ENCODE peak calls at places on chromosome 14, in seven cellular contexts. Q, S, J, M, I, N and P are unnamed samples.

GRCh38 chr14:71473843-71474242 is 458.4 kb upstream of the RGS6 start:
- DNase-seq in S (no peak), M (no peak), Q (no peak), I (no peak), J (peak), N (no peak), P (no peak)

GRCh38 chr14:49550284-49551184 is 35.6 kb downstream of the RPS29 start:
- DNase-seq in S (peak), Q (no peak), I (no peak), J (peak), M (no peak), N (no peak), P (no peak)

GRCh38 chr14:51121096-51121495 is 26.2 kb upstream of the TRIM9 start:
- DNase-seq in I (no peak), N (no peak), J (no peak), S (peak), Q (no peak), M (no peak), P (no peak)

GRCh38 chr14:70317969-70318634 is 41.4 kb downstream of the COX16 start:
- DNase-seq in I (no peak), S (peak), J (peak), M (no peak), N (peak), Q (peak), P (no peak)

GRCh38 chr14:51304428-51304827 is 64.4 kb downstream of the TMX1 start:
- DNase-seq in S (peak), N (no peak), Q (peak), I (no peak), M (no peak), J (peak), P (no peak)

GRCh38 chr14:96662116-96662901 is 134.9 kb upstream of the VRK1 start:
- DNase-seq in I (no peak), Q (no peak), N (no peak), M (no peak), J (no peak), S (no peak), P (no peak)

GRCh38 chr14:81849714-81850113 is 316.1 kb upstream of the SEL1L start:
- DNase-seq in J (no peak), Q (no peak), I (no peak), M (no peak), S (no peak), N (no peak), P (no peak)

GRCh38 chr14:52937869-52938268 is 13.0 kb downstream of the FERMT2 start:
- DNase-seq in N (no peak), I (no peak), S (no peak), Q (no peak), J (no peak), M (no peak), P (no peak)

GRCh38 chr14:106812788-106813476 is 1286.5 kb downstream of the TMEM121 start:
- DNase-seq in M (no peak), S (no peak), Q (no peak), I (no peak), N (no peak), J (no peak), P (no peak)

GRCh38 chr14:99757331-99758070 is 35.7 kb upstream of the EML1 start:
- DNase-seq in S (peak), M (no peak), J (peak), I (no peak), Q (peak), N (no peak), P (no peak)

GRCh38 chr14:21711360-21711961 is 37.8 kb upstream of the OR4E1 start:
- DNase-seq in J (peak), N (peak), M (peak), Q (peak), S (peak), I (no peak), P (peak)

GRCh38 chr14:51094901-51095853 is at the start of gene TRIM9:
- DNase-seq in Q (peak), S (peak), J (peak), M (peak), I (peak), N (peak), P (peak)

GRCh38 chr14:87797001-87797400 is 196.0 kb downstream of the GALC start:
- DNase-seq in J (no peak), I (no peak), S (no peak), M (no peak), N (no peak), Q (no peak), P (no peak)

GRCh38 chr14:106174206-106174605 is 647.8 kb downstream of the TMEM121 start:
- DNase-seq in I (no peak), Q (no peak), M (no peak), N (no peak), S (no peak), J (no peak), P (peak)

GRCh38 chr14:68795602-68796417 is 2.9 kb upstream of the ZFP36L1 start:
- DNase-seq in I (no peak), Q (peak), J (peak), N (peak), S (peak), M (peak), P (peak)

GRCh38 chr14:63204407-63205280 is at the start of gene RHOJ:
- DNase-seq in Q (no peak), S (peak), N (no peak), I (no peak), M (no peak), J (peak), P (no peak)

GRCh38 chr14:34496679-34497513 is 34.9 kb upstream of the SPTSSA start:
- DNase-seq in Q (peak), N (no peak), J (peak), M (no peak), S (peak), I (peak), P (no peak)

GRCh38 chr14:62844546-62844945 is 200.7 kb downstream of the KCNH5 start:
- DNase-seq in N (no peak), I (no peak), M (no peak), Q (no peak), S (no peak), J (no peak), P (no peak)

GRCh38 chr14:100615736-100616695 is 28.8 kb upstream of the BEGAIN start:
- DNase-seq in I (no peak), Q (no peak), M (no peak), S (no peak), N (no peak), J (no peak), P (no peak)

DNA sequence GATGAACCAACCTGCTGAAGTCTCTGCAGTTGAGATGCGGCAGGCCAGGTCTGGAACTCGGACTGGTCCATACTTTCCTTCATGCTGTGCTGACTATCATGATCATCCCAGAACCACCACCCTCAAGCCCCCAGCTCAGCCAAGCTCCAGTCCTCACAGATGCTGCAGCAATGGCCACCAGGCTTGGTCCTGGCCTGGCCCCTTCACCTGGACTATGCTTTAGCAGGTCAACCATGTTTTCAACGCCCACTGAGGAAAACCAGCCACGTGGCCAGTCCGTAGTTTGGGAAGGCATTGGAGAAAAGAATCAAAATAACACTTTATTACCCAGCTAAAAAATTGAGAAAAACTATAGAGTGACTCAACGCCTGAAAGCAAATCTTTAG is 1.4 kb downstream of the GPR68 start:
- DNase-seq in N (no peak), S (no peak), J (no peak), Q (no peak), I (no peak), M (no peak), P (no peak)
- H3K4me3 ChIP-seq in N (peak), S (no peak), J (no peak), Q (peak), I (peak), M (peak), P (peak)

GRCh38 chr14:75333523-75334190 is 55.0 kb downstream of the FOS start:
- DNase-seq in Q (no peak), I (no peak), M (no peak), N (peak), J (no peak), S (no peak), P (peak)
- H3K4me3 ChIP-seq in Q (no peak), I (peak), M (peak), N (peak), J (no peak), S (no peak), P (peak)

GRCh38 chr14:104135904-104136471 is 2.4 kb upstream of the KIF26A start:
- DNase-seq in S (no peak), J (no peak), Q (no peak), N (no peak), M (no peak), I (no peak), P (no peak)
- H3K4me3 ChIP-seq in S (no peak), J (no peak), Q (no peak), N (no peak), M (no peak), I (peak), P (no peak)

GRCh38 chr14:105087963-105088811 is 23.0 kb upstream of the GPR132 start:
- DNase-seq in N (no peak), J (peak), Q (peak), S (peak), I (no peak), M (no peak), P (no peak)
- H3K4me3 ChIP-seq in N (peak), J (no peak), Q (peak), S (no peak), I (peak), M (no peak), P (no peak)

GRCh38 chr14:104115691-104116543 is 22.5 kb upstream of the KIF26A start:
- DNase-seq in Q (no peak), M (no peak), S (no peak), I (no peak), N (no peak), J (no peak), P (no peak)
- H3K4me3 ChIP-seq in Q (peak), M (no peak), S (peak), I (peak), N (no peak), J (peak), P (no peak)

GRCh38 chr14:76904740-76905569 is 78.7 kb downstream of the LRRC74A start:
- DNase-seq in M (peak), Q (peak), S (peak), I (no peak), N (peak), J (peak), P (peak)
- H3K4me3 ChIP-seq in M (peak), Q (peak), S (no peak), I (no peak), N (no peak), J (no peak), P (no peak)

GRCh38 chr14:26872510-26872909 is 274.7 kb upstream of the NOVA1 start:
- DNase-seq in N (no peak), I (no peak), S (peak), J (no peak), M (no peak), Q (no peak), P (no peak)
- H3K4me3 ChIP-seq in N (no peak), I (no peak), S (no peak), J (no peak), M (no peak), Q (no peak), P (no peak)

DNA sequence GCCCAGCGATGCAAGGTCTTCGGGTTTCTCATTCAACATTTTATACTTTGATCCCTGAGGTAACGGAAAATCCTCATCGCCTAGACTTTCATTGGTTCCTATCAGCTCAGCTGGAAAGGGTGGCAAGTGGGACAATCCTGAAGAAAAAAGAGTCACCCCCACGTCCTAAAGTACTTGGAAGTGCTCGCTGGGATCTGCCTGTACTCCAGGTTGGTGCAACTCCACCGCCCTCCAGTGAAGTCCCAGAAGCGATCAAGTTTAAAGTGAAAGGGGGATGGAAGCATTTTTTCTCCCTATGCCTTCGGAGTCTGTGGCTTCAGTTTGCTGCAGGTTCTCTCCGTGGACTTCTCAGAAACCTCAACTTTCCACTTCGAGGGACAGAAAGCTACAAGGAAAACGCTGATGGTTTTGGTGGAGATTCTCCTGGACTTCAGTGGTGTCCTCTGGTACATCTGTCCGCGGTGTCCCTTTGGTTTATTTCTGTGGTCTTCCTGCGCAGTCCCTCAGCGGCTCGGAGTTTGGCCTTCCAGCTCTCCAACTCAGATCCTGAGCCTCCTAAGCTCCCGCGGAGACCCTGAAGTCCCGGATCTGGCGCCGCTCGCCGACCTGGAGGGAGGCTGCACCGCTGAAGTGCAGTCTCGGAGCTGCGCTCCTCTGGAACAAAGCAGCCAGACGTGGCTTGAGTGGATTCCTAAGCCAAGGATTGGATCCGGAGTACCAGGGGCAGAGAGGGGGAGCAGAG is 1.7 kb upstream of the LRFN5 start:
- DNase-seq in S (peak), J (no peak), Q (peak), N (no peak), I (no peak), M (no peak), P (no peak)
- H3K4me3 ChIP-seq in S (peak), J (no peak), Q (peak), N (no peak), I (peak), M (no peak), P (no peak)